ENCODE peak calls at places on chromosomes 7 and 10, in eight cellular contexts. L is hepatocyte, Z is heart right ventricle, X is NB4, T is GM23248, H is AG09309, M is IMR-90, E is fibroblast of the aortic adventitia. O is an unnamed sample.

GRCh38 chr7:33853361-33854062 is 51.8 kb upstream of the BMPER start:
- DNase-seq in E (peak; percentile 89), Z (no peak), X (no peak), L (no peak), M (peak; percentile 93), T (peak; percentile 96), H (peak; percentile 66), O (peak; percentile 88)

GRCh38 chr10:60192986-60193385 is 196.7 kb downstream of the ANK3 start:
- DNase-seq in E (no peak), X (no peak), Z (no peak), M (no peak), H (no peak), L (no peak), T (no peak), O (no peak)

GRCh38 chr10:44981172-44982113 is 2.8 kb upstream of the DEPP1 start:
- DNase-seq in T (peak; percentile 95), E (peak; percentile 90), X (peak; percentile 53), H (peak; percentile 66), L (peak; percentile 70), M (peak; percentile 92), Z (no peak), O (peak; percentile 93)

GRCh38 chr10:126191192-126191591 is 197.1 kb downstream of the ADAM12 start:
- DNase-seq in X (no peak), Z (no peak), M (no peak), E (no peak), T (peak; percentile 56), L (no peak), H (no peak), O (no peak)

GRCh38 chr10:35058134-35058533 is 32.0 kb downstream of the CUL2 start:
- DNase-seq in L (no peak), H (peak; percentile 78), Z (no peak), E (peak; percentile 93), X (peak; percentile 71), T (peak; percentile 93), M (peak; percentile 94), O (peak; percentile 90)

GRCh38 chr10:123496996-123497660 is 169.0 kb upstream of the GPR26 start:
- DNase-seq in H (no peak), E (no peak), X (no peak), Z (no peak), L (no peak), M (no peak), T (no peak), O (no peak)

GRCh38 chr7:1193593-1194424 is 33.8 kb upstream of the ZFAND2A start:
- DNase-seq in E (peak; percentile 41), X (peak; percentile 81), T (peak; percentile 79), Z (peak; percentile 41), M (peak; percentile 39), H (no peak), L (peak; percentile 35), O (peak; percentile 51)

GRCh38 chr7:143492043-143492471 is 14.4 kb downstream of the TAS2R41 start:
- DNase-seq in Z (no peak), H (peak; percentile 45), E (peak; percentile 80), T (peak; percentile 91), L (peak; percentile 47), M (peak; percentile 90), X (peak; percentile 57), O (peak; percentile 48)

GRCh38 chr10:101330236-101331225 is 23.4 kb upstream of the BTRC start:
- DNase-seq in L (no peak), X (no peak), Z (no peak), E (peak; percentile 15), T (peak; percentile 79), M (peak; percentile 80), H (peak; percentile 63), O (peak; percentile 47)

GRCh38 chr7:33186187-33186586 is 56.8 kb downstream of the BBS9 start:
- DNase-seq in E (peak; percentile 69), X (no peak), M (peak; percentile 72), H (no peak), T (peak; percentile 70), Z (no peak), L (no peak), O (peak; percentile 58)

GRCh38 chr10:93064874-93065660 is 4.5 kb downstream of the CYP26C1 start:
- DNase-seq in H (no peak), X (no peak), Z (no peak), E (no peak), L (no peak), M (no peak), T (no peak), O (no peak)

GRCh38 chr7:126368-126767 is 66.0 kb upstream of the FAM20C start:
- DNase-seq in E (no peak), Z (no peak), T (no peak), M (no peak), L (no peak), X (no peak), H (no peak), O (no peak)

GRCh38 chr10:125578658-125579315 is 104.2 kb downstream of the TEX36 start:
- DNase-seq in H (no peak), M (no peak), T (peak; percentile 43), X (no peak), E (no peak), L (no peak), Z (no peak), O (no peak)

GRCh38 chr7:51318886-51319579 is 2.4 kb upstream of the COBL start:
- DNase-seq in E (no peak), L (peak; percentile 55), M (no peak), T (no peak), X (no peak), Z (no peak), H (no peak), O (no peak)

GRCh38 chr7:29146888-29147609 is 712 bp upstream of the CPVL start:
- DNase-seq in E (peak; percentile 10), M (no peak), X (peak; percentile 28), H (peak; percentile 28), L (peak; percentile 16), T (peak; percentile 50), Z (peak; percentile 72), O (no peak)

GRCh38 chr7:129875745-129876411 is 76.9 kb downstream of the UBE2H start:
- DNase-seq in E (peak; percentile 75), Z (no peak), T (peak; percentile 76), L (no peak), H (no peak), M (peak; percentile 80), X (no peak), O (peak; percentile 58)

GRCh38 chr7:129874722-129875121 is 78.0 kb downstream of the UBE2H start:
- DNase-seq in X (no peak), M (no peak), L (no peak), E (no peak), H (no peak), T (no peak), Z (no peak), O (no peak)

GRCh38 chr7:129877146-129877792 is 75.5 kb downstream of the UBE2H start:
- DNase-seq in H (no peak), E (no peak), X (peak; percentile 38), M (no peak), Z (no peak), L (no peak), T (no peak), O (peak; percentile 62)

GRCh38 chr7:129872054-129872453 is 80.7 kb downstream of the UBE2H start:
- DNase-seq in E (no peak), H (no peak), X (no peak), L (no peak), M (peak; percentile 18), Z (no peak), T (no peak), O (no peak)

GRCh38 chr7:129875160-129875559 is 77.6 kb downstream of the UBE2H start:
- DNase-seq in X (no peak), T (no peak), H (no peak), M (no peak), Z (no peak), L (no peak), E (no peak), O (no peak)
- H3K4me3 ChIP-seq in X (no peak overlapping the region), T (peak overlapping the region; percentile 50), H (no peak overlapping the region), M (no peak overlapping the region), Z (no peak overlapping the region), L (no peak overlapping the region), E (no peak overlapping the region), O (no peak overlapping the region)

DNA sequence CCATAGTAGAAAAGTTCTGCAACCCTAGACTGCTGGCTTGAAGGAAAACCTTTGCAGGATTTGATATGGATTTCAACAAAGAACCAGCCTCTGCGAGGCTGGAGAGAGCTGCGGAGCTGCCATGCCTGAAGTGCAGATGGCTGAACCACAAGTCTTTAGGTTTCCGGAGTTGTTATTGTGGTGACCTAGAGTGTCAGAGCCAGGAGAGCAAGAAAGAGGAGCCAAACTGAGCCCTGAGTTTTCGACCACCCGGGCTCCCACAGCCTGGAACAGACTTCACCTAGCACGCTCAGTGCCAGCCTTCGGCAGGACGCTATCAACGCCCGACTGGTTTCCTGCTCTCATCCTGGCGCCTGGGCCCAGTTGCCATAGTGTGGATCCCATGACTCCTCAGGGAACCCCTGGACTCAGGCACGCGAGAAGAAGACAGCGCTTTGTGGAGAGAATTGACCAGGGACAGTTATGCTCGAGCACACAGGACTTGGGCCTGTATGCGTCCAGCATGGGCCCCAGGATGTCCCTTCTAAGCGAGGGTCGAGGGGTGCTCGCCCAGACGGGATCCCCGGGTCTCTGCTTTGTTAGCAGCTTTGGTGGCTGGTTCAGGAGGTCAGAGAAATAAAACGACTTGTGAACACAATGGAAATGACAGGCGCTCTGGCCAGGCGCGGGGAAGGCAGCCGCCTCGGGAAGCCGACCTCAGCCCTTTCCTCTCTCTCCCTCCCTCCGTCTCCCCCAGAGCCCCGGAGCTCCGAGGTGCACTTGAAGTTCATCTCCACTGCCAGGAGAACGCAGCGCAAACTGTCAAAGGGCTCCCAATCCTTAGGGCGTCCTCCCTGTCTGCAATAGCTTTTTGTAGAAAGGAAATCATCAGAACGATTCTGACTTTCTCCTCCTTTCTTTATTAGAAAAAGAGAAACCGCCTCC is 1.8 kb upstream of the GAD2 start:
- DNase-seq in T (no peak), H (no peak), X (no peak), Z (no peak), L (no peak), E (no peak), M (no peak), O (no peak)
- H3K4me3 ChIP-seq in T (no peak overlapping the region), H (no peak overlapping the region), X (no peak overlapping the region), Z (no peak overlapping the region), L (no peak overlapping the region), E (no peak overlapping the region), M (no peak overlapping the region), O (no peak overlapping the region)

DNA sequence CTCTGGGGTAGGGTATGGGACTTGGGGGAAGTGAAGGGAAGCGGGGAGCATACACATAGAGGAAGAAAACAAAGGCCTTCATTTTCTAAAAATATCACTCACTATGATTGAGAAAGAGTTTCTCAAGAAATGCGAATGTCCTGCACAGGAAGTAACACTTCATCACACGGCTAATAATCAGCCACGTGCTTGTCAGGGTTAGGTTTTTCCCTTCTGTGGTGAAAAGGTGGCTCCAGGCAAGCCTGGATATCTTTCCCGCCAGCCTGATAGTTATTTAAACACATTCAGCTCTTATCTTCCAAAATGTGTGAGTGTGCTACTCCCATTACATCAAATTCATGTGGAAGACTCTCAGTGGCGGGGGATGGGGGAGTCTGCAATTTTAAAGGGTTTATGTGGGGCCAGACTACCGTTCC is 166.4 kb upstream of the ADO start:
- DNase-seq in Z (no peak), L (no peak), E (peak; percentile 49), T (peak; percentile 63), M (peak; percentile 19), X (peak; percentile 85), H (no peak), O (peak; percentile 81)
- H3K4me3 ChIP-seq in Z (peak overlapping the region; percentile 31), L (no peak overlapping the region), E (no peak overlapping the region), T (peak overlapping the region; percentile 25), M (no peak overlapping the region), X (no peak overlapping the region), H (no peak overlapping the region), O (no peak overlapping the region)

DNA sequence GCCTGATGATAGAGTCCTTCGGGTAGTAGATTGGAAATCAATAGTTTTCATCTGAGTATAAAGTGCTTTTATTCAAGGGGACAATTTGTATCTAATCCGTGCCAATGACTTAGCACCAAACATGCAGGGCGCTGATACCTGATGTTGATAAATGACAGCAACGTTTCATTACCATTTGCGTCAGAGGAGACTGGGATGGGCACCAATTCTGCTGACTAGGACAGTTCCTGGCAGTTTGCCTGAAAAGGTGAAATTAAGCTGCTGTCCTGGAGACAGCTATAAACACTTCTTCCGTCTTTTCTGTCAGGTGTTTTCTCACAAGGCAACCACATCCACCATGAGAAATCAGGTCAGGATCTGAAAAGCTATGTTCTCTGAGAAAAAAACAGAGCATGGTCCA is 1136.4 kb downstream of the TYW1 start:
- DNase-seq in Z (no peak), X (no peak), H (no peak), L (no peak), E (no peak), M (no peak), T (no peak), O (no peak)
- H3K4me3 ChIP-seq in Z (no peak overlapping the region), X (no peak overlapping the region), H (no peak overlapping the region), L (no peak overlapping the region), E (no peak overlapping the region), M (no peak overlapping the region), T (no peak overlapping the region), O (no peak overlapping the region)